ENCODE peak calls at places on chromosome 4, in ten cellular contexts. T, B, M, J, Y, G, Q, H, D and W are unnamed samples. For H3K36me3, the result is how much of the 10 kb centered on the place peaks cover.

GRCh38 chr4:37538931-37539330 is 147.2 kb downstream of the RELL1 start:
- DNase-seq in T (no peak), B (no peak), M (no peak), J (no peak), Y (no peak), G (no peak), Q (no peak), H (no peak), D (no peak), W (no peak)

GRCh38 chr4:160034501-160034900 is 931.6 kb downstream of the RAPGEF2 start:
- DNase-seq in T (no peak), B (no peak), M (no peak), J (no peak), Y (no peak), G (no peak), Q (no peak), H (peak), D (no peak), W (no peak)

GRCh38 chr4:142719854-142720541 is 126.1 kb downstream of the INPP4B start:
- DNase-seq in T (no peak), B (no peak), M (no peak), J (no peak), Y (peak), G (no peak), Q (no peak), H (peak), D (peak), W (peak)

GRCh38 chr4:55635282-55635681 is 816 bp downstream of the NMU start:
- DNase-seq in T (no peak), B (no peak), M (no peak), J (no peak), Y (no peak), G (no peak), Q (no peak), H (no peak), D (no peak), W (no peak)

GRCh38 chr4:109945056-109945455 is 32.4 kb downstream of the EGF start:
- DNase-seq in T (no peak), B (no peak), M (no peak), J (peak), Y (no peak), G (no peak), Q (no peak), H (no peak), D (peak), W (no peak)

GRCh38 chr4:111842336-111842735 is 302.9 kb upstream of the FAM241A start:
- DNase-seq in T (no peak), B (no peak), M (no peak), J (no peak), Y (no peak), G (no peak), Q (no peak), H (no peak), D (no peak), W (no peak)

GRCh38 chr4:94577136-94577535 is 125.4 kb downstream of the PDLIM5 start:
- DNase-seq in T (no peak), B (peak), M (no peak), J (no peak), Y (peak), G (peak), Q (no peak), H (peak), D (peak), W (no peak)

GRCh38 chr4:96315815-96316214 is 475.9 kb downstream of the PDHA2 start:
- DNase-seq in T (no peak), B (no peak), M (no peak), J (no peak), Y (no peak), G (no peak), Q (no peak), H (peak), D (peak), W (peak)

GRCh38 chr4:71229477-71230257 is 109.2 kb upstream of the SLC4A4 start:
- DNase-seq in T (no peak), B (peak), M (peak), J (no peak), Y (peak), G (no peak), Q (peak), H (peak), D (peak), W (peak)

GRCh38 chr4:169410839-169411770 is 140.3 kb upstream of the SH3RF1 start:
- DNase-seq in T (no peak), B (peak), M (no peak), J (no peak), Y (peak), G (peak), Q (peak), H (peak), D (peak), W (peak)

GRCh38 chr4:152508386-152508785 is 27.5 kb downstream of the FBXW7 start:
- DNase-seq in T (no peak), B (no peak), M (no peak), J (no peak), Y (no peak), G (no peak), Q (no peak), H (no peak), D (no peak), W (no peak)

GRCh38 chr4:78059524-78059889 is 2.4 kb downstream of the FRAS1 start:
- DNase-seq in T (no peak), B (peak), M (no peak), J (peak), Y (peak), G (peak), Q (peak), H (peak), D (peak), W (peak)

GRCh38 chr4:97394653-97395052 is 748.6 kb downstream of the STPG2 start:
- DNase-seq in T (no peak), B (no peak), M (no peak), J (no peak), Y (no peak), G (no peak), Q (no peak), H (peak), D (no peak), W (no peak)

GRCh38 chr4:3213101-3213416 is 35.9 kb upstream of the MSANTD1 start:
- DNase-seq in T (no peak), B (no peak), M (no peak), J (peak), Y (no peak), G (no peak), Q (no peak), H (no peak), D (no peak), W (peak)
- H3K36me3 ChIP-seq in T (under half), B (under half), M (half or more), J (half or more), Y (half or more), G (half or more), Q (under half), H (under half), D (half or more), W (under half)

GRCh38 chr4:2795558-2796260 is 2.8 kb downstream of the SH3BP2 start:
- DNase-seq in T (no peak), B (peak), M (peak), J (peak), Y (no peak), G (no peak), Q (peak), H (no peak), D (no peak), W (no peak)
- H3K27ac ChIP-seq in T (peak), B (peak), M (peak), J (no peak), Y (peak), G (peak), Q (peak), H (no peak), D (peak), W (peak)

DNA sequence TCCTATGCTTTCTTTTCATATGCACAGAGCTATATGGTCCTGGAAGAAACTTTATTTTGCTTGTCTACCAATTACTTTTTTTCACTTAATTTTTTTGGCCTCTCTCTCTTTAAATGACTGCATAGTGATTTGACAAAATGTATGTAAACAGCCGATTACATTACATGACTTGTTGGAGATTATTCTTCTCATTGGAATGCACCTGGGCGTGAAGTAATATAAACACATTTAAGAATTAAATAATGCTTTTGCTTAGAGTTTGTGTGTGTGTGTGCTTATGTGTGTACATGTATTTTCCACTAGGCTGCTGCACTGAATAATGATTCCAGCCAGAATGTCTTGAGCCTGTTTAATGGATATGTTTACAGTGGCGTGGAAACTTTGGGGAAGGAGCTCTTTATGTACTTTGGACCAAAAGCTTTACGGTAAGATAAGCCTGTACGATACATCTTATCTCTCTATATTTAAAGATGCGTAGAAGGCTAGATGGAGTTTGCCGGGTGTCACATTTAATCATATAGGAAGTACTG is 12.5 kb downstream of the NEIL3 start:
- DNase-seq in T (no peak), B (no peak), M (no peak), J (no peak), Y (peak), G (no peak), Q (no peak), H (peak), D (peak), W (peak)
- H3K36me3 ChIP-seq in T (under half), B (under half), M (under half), J (under half), Y (under half), G (under half), Q (under half), H (under half), D (under half), W (under half)

DNA sequence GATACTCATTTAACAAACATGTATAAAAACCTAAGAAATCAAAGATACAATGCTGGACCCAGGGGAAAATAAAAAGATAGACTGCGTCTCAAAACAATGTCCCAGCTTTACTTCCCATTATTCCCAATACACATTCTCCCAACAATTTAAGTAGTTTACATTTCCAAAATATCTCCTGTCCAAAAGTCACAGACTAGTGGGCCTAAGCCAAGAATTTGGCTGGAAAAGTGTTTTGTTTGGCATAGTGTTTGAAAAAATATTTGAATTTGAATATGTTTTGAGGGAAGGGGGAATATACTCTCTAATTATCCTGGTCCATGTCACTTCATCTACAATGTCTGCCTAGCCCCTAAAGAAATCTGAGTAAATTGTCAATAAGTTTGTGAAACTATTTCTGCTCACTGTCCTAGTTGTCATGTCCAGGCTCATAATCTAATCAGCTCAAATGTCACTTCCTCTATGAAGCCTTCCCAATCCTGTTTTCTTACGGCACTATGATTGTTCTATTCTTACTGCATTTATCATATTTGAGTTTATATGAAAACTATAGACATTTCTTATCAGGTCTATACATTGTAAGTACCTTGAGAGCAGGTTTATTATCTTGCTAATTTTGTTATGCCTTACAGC is 74.4 kb downstream of the SEC24D start:
- DNase-seq in T (no peak), B (no peak), M (no peak), J (no peak), Y (no peak), G (no peak), Q (no peak), H (peak), D (no peak), W (no peak)
- H3K27ac ChIP-seq in T (peak), B (peak), M (peak), J (no peak), Y (no peak), G (peak), Q (peak), H (no peak), D (no peak), W (no peak)